ENCODE peak calls at places on chromosomes 6 and 20, in nine cellular contexts. Y, L, I, D, K, S, X, C and G are unnamed samples.
A peak's percentile ranks its signal among the peaks of the same experiment; 100 is the strongest.

GRCh38 chr6:95576218-95576617 is 1.1 kb upstream of the MANEA start:
- DNase-seq in Y (no peak), L (no peak), I (no peak), D (no peak), K (no peak), S (peak; percentile 1), X (no peak), C (no peak), G (no peak)

GRCh38 chr20:48921883-48922867 is 664 bp downstream of the ARFGEF2 start:
- DNase-seq in Y (no peak), L (no peak), I (no peak), D (no peak), K (peak; percentile 42), S (peak; percentile 62), X (no peak), C (peak; percentile 53), G (peak; percentile 89)

GRCh38 chr6:156988276-156989158 is 211.3 kb downstream of the ARID1B start:
- DNase-seq in Y (no peak), L (no peak), I (no peak), D (no peak), K (no peak), S (peak; percentile 44), X (no peak), C (peak; percentile 48), G (no peak)

GRCh38 chr20:60040471-60041162 is 82.4 kb downstream of the CDH26 start:
- DNase-seq in Y (no peak), L (no peak), I (no peak), D (no peak), K (no peak), S (no peak), X (no peak), C (no peak), G (no peak)

GRCh38 chr6:36769161-36769675 is 70.0 kb downstream of the CPNE5 start:
- DNase-seq in Y (no peak), L (no peak), I (peak; percentile 89), D (no peak), K (no peak), S (peak; percentile 60), X (no peak), C (peak; percentile 49), G (no peak)

GRCh38 chr20:22821826-22822225 is 213.3 kb upstream of the SSTR4 start:
- DNase-seq in Y (no peak), L (no peak), I (no peak), D (no peak), K (no peak), S (no peak), X (no peak), C (no peak), G (no peak)

GRCh38 chr6:38068854-38069253 is 249.3 kb downstream of the ZFAND3 start:
- DNase-seq in Y (no peak), L (no peak), I (no peak), D (no peak), K (no peak), S (no peak), X (no peak), C (no peak), G (no peak)

GRCh38 chr6:97668716-97669115 is 385.7 kb upstream of the MMS22L start:
- DNase-seq in Y (no peak), L (no peak), I (peak; percentile 69), D (no peak), K (no peak), S (no peak), X (no peak), C (peak; percentile 18), G (no peak)

GRCh38 chr6:13248053-13248452 is 80.3 kb downstream of the TBC1D7 start:
- DNase-seq in Y (peak; percentile 82), L (peak; percentile 50), I (peak; percentile 85), D (peak; percentile 49), K (no peak), S (peak; percentile 90), X (peak; percentile 79), C (peak; percentile 84), G (no peak)

GRCh38 chr6:88869263-88870023 is 94.0 kb downstream of the RNGTT start:
- DNase-seq in Y (no peak), L (no peak), I (no peak), D (no peak), K (no peak), S (no peak), X (peak; percentile 17), C (peak; percentile 64), G (no peak)

GRCh38 chr6:101117397-101118185 is 236.5 kb upstream of the ASCC3 start:
- DNase-seq in Y (no peak), L (peak; percentile 79), I (no peak), D (peak; percentile 9), K (no peak), S (no peak), X (no peak), C (no peak), G (no peak)

GRCh38 chr6:81934936-81935335 is 182.5 kb upstream of the TENT5A start:
- DNase-seq in Y (no peak), L (no peak), I (no peak), D (no peak), K (no peak), S (no peak), X (no peak), C (peak; percentile 16), G (no peak)

GRCh38 chr20:62854121-62854520 is 7.5 kb downstream of the TCFL5 start:
- DNase-seq in Y (no peak), L (no peak), I (peak; percentile 55), D (no peak), K (no peak), S (no peak), X (no peak), C (no peak), G (no peak)

GRCh38 chr6:39366875-39367618 is 44.5 kb upstream of the KCNK16 start:
- DNase-seq in Y (no peak), L (no peak), I (peak; percentile 90), D (no peak), K (no peak), S (no peak), X (no peak), C (no peak), G (no peak)

GRCh38 chr20:47540443-47541354 is 39.0 kb downstream of the NCOA3 start:
- DNase-seq in Y (no peak), L (no peak), I (no peak), D (no peak), K (no peak), S (no peak), X (no peak), C (peak; percentile 27), G (peak; percentile 64)

GRCh38 chr6:163180874-163181541 is 233.5 kb upstream of the QKI start:
- DNase-seq in Y (no peak), L (peak; percentile 84), I (peak; percentile 98), D (peak; percentile 72), K (no peak), S (peak; percentile 14), X (no peak), C (peak; percentile 56), G (peak; percentile 84)

GRCh38 chr20:45069261-45069660 is 31.7 kb downstream of the KCNS1 start:
- DNase-seq in Y (no peak), L (no peak), I (no peak), D (no peak), K (no peak), S (no peak), X (no peak), C (no peak), G (no peak)

GRCh38 chr6:16736856-16737255 is 24.4 kb downstream of the ATXN1 start:
- DNase-seq in Y (no peak), L (no peak), I (no peak), D (no peak), K (no peak), S (no peak), X (no peak), C (no peak), G (no peak)

GRCh38 chr20:1296922-1297321 is 30.8 kb downstream of the SNPH start:
- DNase-seq in Y (no peak), L (no peak), I (peak; percentile 83), D (no peak), K (no peak), S (no peak), X (no peak), C (no peak), G (no peak)

GRCh38 chr6:107154131-107154906 is 39.0 kb upstream of the BEND3 start:
- DNase-seq in Y (peak; percentile 85), L (peak; percentile 62), I (peak; percentile 77), D (no peak), K (no peak), S (no peak), X (no peak), C (peak; percentile 24), G (peak; percentile 16)

GRCh38 chr20:19523191-19523590 is 234.9 kb upstream of the RIN2 start:
- DNase-seq in Y (no peak), L (no peak), I (no peak), D (no peak), K (no peak), S (no peak), X (no peak), C (no peak), G (no peak)

GRCh38 chr6:129345890-129346289 is 364.1 kb downstream of the ARHGAP18 start:
- DNase-seq in Y (no peak), L (no peak), I (no peak), D (no peak), K (no peak), S (peak; percentile 90), X (peak; percentile 12), C (peak; percentile 87), G (no peak)

GRCh38 chr6:170449835-170450753 is 103.0 kb downstream of the PSMB1 start:
- DNase-seq in Y (no peak), L (no peak), I (no peak), D (no peak), K (no peak), S (no peak), X (no peak), C (no peak), G (no peak)

GRCh38 chr6:16903470-16903869 is 142.2 kb upstream of the ATXN1 start:
- DNase-seq in Y (no peak), L (no peak), I (no peak), D (no peak), K (no peak), S (no peak), X (no peak), C (peak; percentile 73), G (no peak)

GRCh38 chr6:30441171-30441570 is 48.1 kb upstream of the HLA-E start:
- DNase-seq in Y (no peak), L (no peak), I (no peak), D (no peak), K (no peak), S (peak; percentile 78), X (no peak), C (no peak), G (no peak)

GRCh38 chr6:81446509-81446908 is 306.0 kb downstream of the TENT5A start:
- DNase-seq in Y (no peak), L (no peak), I (no peak), D (no peak), K (no peak), S (no peak), X (no peak), C (no peak), G (no peak)

GRCh38 chr20:22795897-22796296 is 211.5 kb upstream of the FOXA2 start:
- DNase-seq in Y (no peak), L (no peak), I (no peak), D (no peak), K (no peak), S (peak; percentile 92), X (peak; percentile 57), C (peak; percentile 93), G (no peak)

GRCh38 chr20:62088258-62089127 is 22.8 kb upstream of the TAF4 start:
- DNase-seq in Y (no peak), L (no peak), I (peak; percentile 1), D (no peak), K (peak; percentile 63), S (peak; percentile 97), X (peak; percentile 81), C (peak; percentile 88), G (no peak)

GRCh38 chr6:3418521-3419060 is 38.3 kb downstream of the SLC22A23 start:
- DNase-seq in Y (no peak), L (no peak), I (no peak), D (no peak), K (no peak), S (peak; percentile 83), X (no peak), C (no peak), G (no peak)

GRCh38 chr6:134826889-134827737 is 122.8 kb downstream of the ALDH8A1 start:
- DNase-seq in Y (no peak), L (no peak), I (no peak), D (no peak), K (no peak), S (peak; percentile 76), X (peak; percentile 58), C (peak; percentile 100), G (no peak)

GRCh38 chr6:617485-618100 is 39.3 kb downstream of the HUS1B start:
- DNase-seq in Y (no peak), L (peak; percentile 65), I (peak; percentile 85), D (no peak), K (no peak), S (no peak), X (no peak), C (no peak), G (peak; percentile 29)